ENCODE peak calls at places on chromosome 3, in four cellular contexts. D, R, V and P are unnamed samples.

GRCh38 chr3:55160241-55160877 is 232.5 kb upstream of the LRTM1 start:
- DNase-seq in R (no peak), V (no peak), D (no peak), P (no peak)

GRCh38 chr3:35486295-35486694 is 153.0 kb upstream of the ARPP21 start:
- DNase-seq in V (no peak), R (no peak), D (no peak), P (no peak)

GRCh38 chr3:16399473-16399872 is 114.0 kb downstream of the RFTN1 start:
- DNase-seq in R (peak), V (no peak), D (no peak), P (no peak)

GRCh38 chr3:41024031-41024836 is 175.1 kb upstream of the CTNNB1 start:
- DNase-seq in V (no peak), D (peak), R (no peak), P (no peak)

GRCh38 chr3:69647081-69647480 is 92.2 kb upstream of the MITF start:
- DNase-seq in R (no peak), D (no peak), V (no peak), P (no peak)

GRCh38 chr3:79081285-79081684 is 686.5 kb downstream of the ROBO1 start:
- DNase-seq in D (no peak), V (no peak), R (no peak), P (no peak)

GRCh38 chr3:192482809-192483208 is 244.5 kb downstream of the FGF12 start:
- DNase-seq in D (no peak), R (no peak), V (no peak), P (no peak)

GRCh38 chr3:181710581-181711255 is 1.0 kb upstream of the SOX2 start:
- DNase-seq in D (no peak), V (no peak), R (peak), P (no peak)

GRCh38 chr3:182725372-182726251 is 67.7 kb upstream of the ATP11B start:
- DNase-seq in R (no peak), D (no peak), V (no peak), P (no peak)

GRCh38 chr3:31014317-31015040 is 120.0 kb upstream of the GADL1 start:
- DNase-seq in R (no peak), V (no peak), D (no peak), P (no peak)

GRCh38 chr3:79018671-79019136 is 749.1 kb downstream of the ROBO1 start:
- DNase-seq in D (no peak), R (peak), V (peak), P (peak)

GRCh38 chr3:14620512-14620911 is 31.1 kb upstream of the CCDC174 start:
- DNase-seq in R (peak), D (no peak), V (no peak), P (no peak)

GRCh38 chr3:114451051-114451451 is 157.2 kb downstream of the TIGIT start:
- DNase-seq in D (no peak), V (no peak), R (no peak), P (no peak)

GRCh38 chr3:30271781-30272180 is 334.6 kb upstream of the TGFBR2 start:
- DNase-seq in V (no peak), D (no peak), R (no peak), P (no peak)

GRCh38 chr3:164748626-164749025 is 329.7 kb downstream of the SI start:
- DNase-seq in V (no peak), R (no peak), D (no peak), P (no peak)

GRCh38 chr3:32432045-32432710 is 40.5 kb downstream of the CMTM7 start:
- DNase-seq in R (no peak), V (no peak), D (no peak), P (no peak)

GRCh38 chr3:138673641-138674040 is 65.1 kb downstream of the FAIM start:
- DNase-seq in V (no peak), R (no peak), D (no peak), P (no peak)

GRCh38 chr3:119427669-119428068 is 35.7 kb downstream of the TMEM39A start:
- DNase-seq in V (no peak), R (no peak), D (no peak), P (no peak)

GRCh38 chr3:52331091-52331490 is 15.0 kb downstream of the DNAH1 start:
- DNase-seq in D (no peak), R (no peak), V (no peak), P (no peak)

GRCh38 chr3:186044427-186044826 is 64.5 kb downstream of the ETV5 start:
- DNase-seq in D (no peak), R (no peak), V (no peak), P (no peak)

GRCh38 chr3:69108813-69109212 is 13.6 kb downstream of the LMOD3 start:
- DNase-seq in R (no peak), D (no peak), V (no peak), P (no peak)

GRCh38 chr3:49671291-49672288 is 2.6 kb upstream of the APEH start:
- DNase-seq in D (peak), R (peak), V (peak), P (no peak)

GRCh38 chr3:102226463-102226862 is 208.4 kb upstream of the ZPLD1 start:
- DNase-seq in V (no peak), R (no peak), D (no peak), P (no peak)

GRCh38 chr3:147415819-147416218 is 6.7 kb downstream of the ZIC1 start:
- DNase-seq in V (no peak), D (no peak), R (no peak), P (no peak)

GRCh38 chr3:172355836-172356235 is 92.4 kb downstream of the GHSR start:
- DNase-seq in D (no peak), R (no peak), V (no peak), P (no peak)

GRCh38 chr3:13420817-13421755 is 964 bp upstream of the NUP210 start:
- DNase-seq in V (peak), D (peak), R (no peak), P (peak)

GRCh38 chr3:127607675-127608361 is 9.6 kb downstream of the MCM2 start:
- DNase-seq in R (no peak), V (no peak), D (no peak), P (no peak)

GRCh38 chr3:69339766-69340165 is 46.1 kb downstream of the FRMD4B start:
- DNase-seq in D (no peak), V (no peak), R (no peak), P (no peak)

GRCh38 chr3:141795719-141796435 is 32.7 kb downstream of the GRK7 start:
- DNase-seq in V (peak), D (no peak), R (no peak), P (no peak)

GRCh38 chr3:71926242-71926560 is 141.3 kb upstream of the PROK2 start:
- DNase-seq in R (peak), D (no peak), V (no peak), P (peak)

GRCh38 chr3:122395582-122395981 is 11.6 kb downstream of the FAM162A start:
- DNase-seq in R (no peak), D (no peak), V (no peak), P (no peak)

GRCh38 chr3:107235923-107236315 is 141.3 kb upstream of the CCDC54 start:
- DNase-seq in D (peak), V (peak), R (peak), P (peak)

GRCh38 chr3:131821376-131821775 is 213.4 kb downstream of the CPNE4 start:
- DNase-seq in V (no peak), D (no peak), R (no peak), P (no peak)

GRCh38 chr3:186180891-186181471 is 72.1 kb upstream of the ETV5 start:
- DNase-seq in D (no peak), V (no peak), R (peak), P (no peak)

GRCh38 chr3:195582947-195583346 is 793 bp downstream of the APOD start:
- DNase-seq in D (no peak), R (peak), V (no peak), P (no peak)
- H3K27ac ChIP-seq in D (no peak), R (no peak), V (no peak), P (peak)

GRCh38 chr3:58117561-58118305 is 93.0 kb downstream of the DNASE1L3 start:
- DNase-seq in V (no peak), R (no peak), D (no peak), P (no peak)

GRCh38 chr3:58119221-58119620 is 91.6 kb downstream of the DNASE1L3 start:
- DNase-seq in R (no peak), D (no peak), V (no peak), P (no peak)

GRCh38 chr3:58116161-58116955 is 94.4 kb downstream of the DNASE1L3 start:
- DNase-seq in R (no peak), V (peak), D (no peak), P (no peak)

GRCh38 chr3:58120075-58120812 is 90.5 kb downstream of the DNASE1L3 start:
- DNase-seq in D (no peak), R (no peak), V (no peak), P (no peak)

DNA sequence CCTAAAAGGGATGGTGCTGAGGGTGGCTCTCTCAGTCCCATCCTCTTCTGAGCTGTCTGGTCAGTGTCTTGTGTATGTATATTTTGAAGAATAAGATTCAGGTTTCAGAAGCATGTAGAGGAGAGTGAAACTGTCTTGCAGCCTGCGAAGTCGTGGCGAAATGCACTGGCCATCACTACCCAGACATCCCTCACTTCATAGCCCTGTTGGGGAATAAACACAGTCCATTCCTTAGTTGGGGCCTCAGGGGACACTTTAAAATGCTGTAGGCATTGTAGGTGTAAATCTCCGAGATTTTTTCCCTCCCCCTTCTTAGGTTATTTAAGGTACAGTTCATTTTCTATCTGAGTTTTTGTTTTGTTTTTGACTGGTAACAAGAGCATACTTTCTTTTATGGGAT is 93.8 kb downstream of the DNASE1L3 start:
- DNase-seq in D (no peak), V (no peak), R (no peak), P (no peak)
- H3K27ac ChIP-seq in D (no peak), V (no peak), R (no peak), P (no peak)

GRCh38 chr3:151305778-151306157 is 10.9 kb downstream of the GPR87 start:
- DNase-seq in D (no peak), R (no peak), V (no peak), P (no peak)
- H3K27ac ChIP-seq in D (no peak), R (no peak), V (no peak), P (no peak)

DNA sequence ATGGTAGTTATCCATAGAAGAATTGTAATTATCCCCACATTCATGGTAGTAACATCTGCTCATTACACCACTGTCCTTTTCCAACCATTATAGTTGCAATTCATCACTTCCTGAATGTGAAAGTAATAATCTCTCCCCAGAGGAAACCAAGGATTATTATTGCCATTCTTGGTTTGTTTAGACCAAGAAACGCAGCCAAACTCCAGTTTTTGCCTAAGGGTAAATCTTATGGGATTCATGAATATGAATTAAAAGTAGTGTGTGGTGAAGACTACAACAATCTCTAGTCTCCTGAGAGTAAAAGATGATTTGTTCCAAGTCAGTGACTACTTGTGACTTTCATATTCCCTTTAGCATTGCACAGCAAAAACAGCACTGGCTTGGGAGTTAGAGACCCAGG is 45.7 kb upstream of the ABI3BP start:
- DNase-seq in V (no peak), D (no peak), R (no peak), P (no peak)
- H3K27ac ChIP-seq in V (no peak), D (no peak), R (no peak), P (no peak)

GRCh38 chr3:43865887-43866528 is 175.3 kb downstream of the ABHD5 start:
- DNase-seq in D (no peak), R (peak), V (no peak), P (no peak)

GRCh38 chr3:43863966-43864933 is 173.5 kb downstream of the ABHD5 start:
- DNase-seq in D (no peak), R (peak), V (no peak), P (no peak)

GRCh38 chr3:43862992-43863805 is 172.5 kb downstream of the ABHD5 start:
- DNase-seq in R (peak), V (no peak), D (no peak), P (no peak)

GRCh38 chr3:43866529-43867353 is 176.0 kb downstream of the ABHD5 start:
- DNase-seq in D (no peak), R (no peak), V (no peak), P (no peak)

DNA sequence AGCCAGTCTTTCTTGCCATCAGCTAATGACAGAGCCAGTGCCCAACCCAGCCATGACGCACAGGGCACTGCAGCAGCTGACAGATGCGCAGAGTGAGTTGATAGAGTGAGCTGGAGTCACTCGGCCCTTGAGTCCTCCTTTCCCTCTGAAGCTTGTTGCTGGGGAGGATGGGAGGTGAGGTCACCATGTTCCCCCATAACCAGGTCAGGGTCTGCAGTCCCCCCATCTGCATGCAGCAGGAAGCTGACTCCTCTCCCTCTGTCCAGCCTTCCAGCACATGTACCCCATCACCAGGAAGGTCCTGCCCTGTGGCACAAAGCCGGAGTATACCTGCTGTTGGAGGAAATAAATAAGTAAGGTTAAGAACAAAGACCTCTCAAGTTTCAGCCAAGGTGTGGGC is 174.6 kb downstream of the ABHD5 start:
- DNase-seq in R (peak), D (no peak), V (no peak), P (no peak)
- H3K27ac ChIP-seq in R (no peak), D (no peak), V (no peak), P (no peak)

GRCh38 chr3:58639842-58640241 is 26.7 kb downstream of the FAM3D start:
- DNase-seq in R (no peak), D (no peak), V (no peak), P (no peak)
- H3K27ac ChIP-seq in R (no peak), D (no peak), V (no peak), P (no peak)

GRCh38 chr3:196609343-196609775 is 30.1 kb upstream of the NRROS start:
- DNase-seq in D (peak), V (peak), R (peak), P (peak)
- H3K27ac ChIP-seq in D (no peak), V (no peak), R (no peak), P (no peak)

GRCh38 chr3:177451940-177452484 is 254.7 kb upstream of the TBL1XR1 start:
- DNase-seq in V (no peak), D (no peak), R (no peak), P (no peak)
- H3K27ac ChIP-seq in V (no peak), D (no peak), R (no peak), P (no peak)

GRCh38 chr3:156750874-156751245 is 75.3 kb upstream of the LEKR1 start:
- DNase-seq in R (no peak), D (no peak), V (no peak), P (no peak)
- H3K27ac ChIP-seq in R (no peak), D (no peak), V (no peak), P (no peak)